ENCODE peak calls at places on chromosomes 2 and 18, in eight cellular contexts. Q is heart left ventricle, B is body of pancreas, E is neural progenitor cell, K is brain microvascular endothelial cell, M is heart right ventricle, S is transverse colon, D is left ventricle myocardium inferior. J is an unnamed sample.

GRCh38 chr2:197147942-197148341 is 162.6 kb downstream of the ANKRD44 start:
- DNase-seq in E (no peak), B (no peak), M (no peak), Q (no peak), S (no peak), D (no peak), K (no peak), J (no peak)

GRCh38 chr2:197179744-197180498 is 130.7 kb downstream of the ANKRD44 start:
- DNase-seq in M (peak), K (peak), S (no peak), B (no peak), Q (peak), E (no peak), D (peak), J (no peak)

GRCh38 chr2:241559489-241560180 is 1.1 kb downstream of the BOK start:
- DNase-seq in D (no peak), E (peak), M (no peak), Q (peak), K (peak), S (peak), B (peak), J (peak)

GRCh38 chr18:13137041-13137938 is 81.3 kb upstream of the LDLRAD4 start:
- DNase-seq in D (peak), Q (peak), S (peak), B (no peak), M (peak), K (no peak), E (peak), J (no peak)

GRCh38 chr2:160816916-160817315 is 323.3 kb upstream of the RBMS1 start:
- DNase-seq in M (no peak), Q (no peak), D (no peak), E (no peak), K (no peak), B (no peak), S (no peak), J (no peak)

GRCh38 chr2:72940786-72941185 is 23.5 kb downstream of the EMX1 start:
- DNase-seq in M (no peak), S (no peak), D (no peak), E (peak), Q (no peak), K (peak), B (no peak), J (no peak)

GRCh38 chr18:57649536-57650495 is 28.2 kb upstream of the NARS1 start:
- DNase-seq in D (no peak), E (no peak), Q (no peak), K (peak), B (no peak), M (no peak), S (no peak), J (peak)

GRCh38 chr18:79612291-79613108 is 67.1 kb upstream of the CTDP1 start:
- DNase-seq in M (no peak), D (no peak), Q (peak), S (no peak), B (peak), E (no peak), K (no peak), J (no peak)

GRCh38 chr18:2709316-2709715 is 53.8 kb downstream of the SMCHD1 start:
- DNase-seq in D (no peak), M (no peak), S (no peak), B (no peak), K (no peak), Q (no peak), E (no peak), J (no peak)

GRCh38 chr2:128250409-128251025 is 68.2 kb downstream of the HS6ST1 start:
- DNase-seq in Q (no peak), B (no peak), E (no peak), S (no peak), M (no peak), D (no peak), K (no peak), J (no peak)

GRCh38 chr2:235621736-235622135 is 127.9 kb downstream of the AGAP1 start:
- DNase-seq in D (no peak), S (no peak), E (no peak), M (no peak), Q (no peak), B (no peak), K (no peak), J (no peak)

GRCh38 chr18:59460060-59460395 is 101.0 kb upstream of the LMAN1 start:
- DNase-seq in E (peak), D (no peak), S (no peak), K (no peak), Q (no peak), M (no peak), B (no peak), J (no peak)

GRCh38 chr18:79507546-79508480 is 112.1 kb downstream of the NFATC1 start:
- DNase-seq in Q (peak), D (peak), K (peak), M (peak), B (peak), S (peak), E (no peak), J (peak)

GRCh38 chr2:53785378-53785777 is 1.4 kb downstream of the ASB3 start:
- DNase-seq in Q (no peak), M (no peak), E (no peak), B (no peak), D (no peak), K (no peak), S (no peak), J (no peak)

GRCh38 chr2:150011336-150011735 is 423.8 kb upstream of the MMADHC start:
- DNase-seq in S (no peak), D (no peak), Q (no peak), K (peak), B (no peak), E (no peak), M (no peak), J (no peak)

GRCh38 chr2:26581266-26581990 is 59.7 kb downstream of the CIB4 start:
- DNase-seq in D (no peak), B (no peak), S (no peak), K (no peak), M (no peak), Q (peak), E (no peak), J (no peak)

GRCh38 chr2:233040571-233040970 is 8.1 kb downstream of the NEU2 start:
- DNase-seq in Q (no peak), D (no peak), S (no peak), B (no peak), M (no peak), E (no peak), K (no peak), J (no peak)

GRCh38 chr2:36318547-36318946 is 37.0 kb upstream of the CRIM1 start:
- DNase-seq in M (no peak), D (no peak), E (no peak), K (no peak), S (no peak), B (no peak), Q (no peak), J (no peak)

GRCh38 chr18:34767601-34768027 is 57.5 kb downstream of the DTNA start:
- DNase-seq in M (no peak), Q (no peak), E (no peak), D (no peak), B (no peak), S (no peak), K (peak), J (peak)

GRCh38 chr2:202034249-202035088 is 814 bp downstream of the FZD7 start:
- DNase-seq in M (no peak), Q (peak), K (peak), B (peak), E (peak), S (peak), D (peak), J (peak)

DNA sequence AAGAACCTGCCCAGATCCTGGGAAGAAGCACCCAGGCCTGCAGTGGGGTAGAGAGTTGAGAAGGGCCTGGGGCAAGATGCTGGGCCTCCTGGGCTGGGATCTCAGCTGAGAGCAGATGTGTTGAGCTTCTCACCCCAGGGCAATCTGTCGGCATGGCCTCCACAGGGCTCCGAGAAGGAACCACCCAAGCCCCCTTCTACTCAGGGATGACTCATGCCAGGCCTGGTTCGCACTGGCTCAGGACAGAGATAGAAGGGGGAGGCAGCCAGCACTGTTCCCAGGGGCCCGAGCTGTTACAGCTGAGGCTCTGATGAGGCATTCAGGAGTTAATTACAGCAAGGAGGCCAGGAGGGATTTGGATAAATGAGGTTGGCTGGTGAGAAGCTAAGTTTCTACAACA is 62.5 kb downstream of the CENPO start:
- DNase-seq in D (peak), E (peak), M (no peak), Q (peak), K (peak), S (no peak), B (no peak), J (no peak)
- H3K27ac ChIP-seq in D (peak), E (peak), M (peak), Q (peak), K (no peak), S (peak), B (peak), J (peak)

GRCh38 chr18:24403076-24403475 is 5.5 kb upstream of the OSBPL1A start:
- DNase-seq in B (no peak), S (no peak), D (no peak), K (no peak), M (no peak), E (no peak), Q (no peak), J (no peak)

GRCh38 chr18:24398515-24398914 is 891 bp upstream of the OSBPL1A start:
- DNase-seq in B (no peak), D (no peak), Q (no peak), M (no peak), S (peak), E (peak), K (peak), J (no peak)

GRCh38 chr18:24400587-24400986 is 3.0 kb upstream of the OSBPL1A start:
- DNase-seq in E (no peak), D (no peak), Q (no peak), M (no peak), S (no peak), K (no peak), B (no peak), J (no peak)

GRCh38 chr18:24404591-24404990 is 7.0 kb upstream of the OSBPL1A start:
- DNase-seq in S (no peak), D (no peak), B (no peak), Q (no peak), K (no peak), E (no peak), M (no peak), J (no peak)

DNA sequence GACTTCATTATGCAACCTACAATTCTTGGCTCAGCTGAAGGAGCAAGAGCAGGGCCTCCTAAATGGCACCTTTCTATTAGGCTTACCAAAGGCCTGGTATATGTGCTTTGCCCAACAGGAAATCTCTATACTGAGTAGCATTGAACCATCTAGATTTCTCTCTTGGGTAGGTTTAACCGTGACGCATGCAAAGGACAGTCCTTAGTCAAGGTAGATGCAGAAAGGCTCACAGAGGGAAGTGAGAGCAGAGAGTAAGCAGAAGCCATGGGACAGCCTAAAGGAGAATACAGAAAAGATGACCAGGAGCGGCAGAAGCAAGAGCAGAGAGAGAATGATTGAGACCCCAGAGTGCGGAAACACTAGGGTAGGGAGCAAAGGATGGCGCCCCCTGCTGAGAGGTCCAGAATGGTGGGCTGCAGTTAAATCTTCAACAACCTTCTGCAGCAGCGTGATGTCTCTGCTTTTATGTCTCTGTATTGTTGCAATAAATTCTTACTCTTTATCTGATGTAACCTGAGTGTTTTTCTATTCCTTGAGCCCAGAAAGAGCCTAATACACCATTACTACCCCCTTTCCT is 4.7 kb upstream of the OSBPL1A start:
- DNase-seq in Q (no peak), S (no peak), B (no peak), D (no peak), M (no peak), E (no peak), K (no peak), J (no peak)
- TF ChIP-seq CTCF in Q (peak), S (no peak), B (no peak), D (peak), M (no peak), E (peak), K (peak), J (no peak)

DNA sequence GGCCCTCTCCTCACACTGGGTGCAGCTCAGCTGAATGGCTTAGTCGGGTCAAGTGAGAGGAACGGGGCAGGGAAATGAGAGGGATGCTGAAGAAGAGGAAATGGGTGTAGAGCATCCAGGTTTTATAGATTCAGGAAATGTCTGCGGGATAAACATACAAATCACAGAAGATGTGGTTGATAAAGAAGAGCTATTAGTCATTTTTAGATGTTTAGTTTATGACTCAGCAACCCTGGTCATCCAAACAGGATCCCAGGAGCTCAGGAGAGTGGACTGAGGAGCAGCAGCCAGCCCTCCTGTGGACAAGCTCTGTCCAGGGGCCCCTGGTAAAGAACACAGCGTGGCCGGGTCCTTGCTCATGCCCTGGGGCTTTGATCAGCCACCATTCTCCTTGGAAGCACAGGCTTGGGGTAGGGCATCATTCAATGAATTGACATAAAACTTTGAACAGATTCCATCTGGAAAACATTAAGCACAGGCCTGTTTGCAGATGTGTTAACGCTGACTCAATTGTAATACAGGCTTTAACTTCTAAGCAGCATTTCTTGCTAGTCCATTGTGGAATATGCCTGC is 83.0 kb downstream of the NPAS2 start:
- DNase-seq in E (no peak), D (no peak), K (peak), M (no peak), S (no peak), Q (no peak), B (no peak), J (peak)
- H3K27ac ChIP-seq in E (no peak), D (peak), K (peak), M (no peak), S (peak), Q (no peak), B (no peak), J (peak)

GRCh38 chr2:223644116-223644515 is 42.0 kb upstream of the SCG2 start:
- DNase-seq in D (no peak), E (peak), Q (no peak), K (no peak), M (no peak), B (no peak), S (no peak), J (no peak)
- TF ChIP-seq CTCF in D (no peak), E (no peak), Q (no peak), K (no peak), M (no peak), B (no peak), S (no peak), J (no peak)

DNA sequence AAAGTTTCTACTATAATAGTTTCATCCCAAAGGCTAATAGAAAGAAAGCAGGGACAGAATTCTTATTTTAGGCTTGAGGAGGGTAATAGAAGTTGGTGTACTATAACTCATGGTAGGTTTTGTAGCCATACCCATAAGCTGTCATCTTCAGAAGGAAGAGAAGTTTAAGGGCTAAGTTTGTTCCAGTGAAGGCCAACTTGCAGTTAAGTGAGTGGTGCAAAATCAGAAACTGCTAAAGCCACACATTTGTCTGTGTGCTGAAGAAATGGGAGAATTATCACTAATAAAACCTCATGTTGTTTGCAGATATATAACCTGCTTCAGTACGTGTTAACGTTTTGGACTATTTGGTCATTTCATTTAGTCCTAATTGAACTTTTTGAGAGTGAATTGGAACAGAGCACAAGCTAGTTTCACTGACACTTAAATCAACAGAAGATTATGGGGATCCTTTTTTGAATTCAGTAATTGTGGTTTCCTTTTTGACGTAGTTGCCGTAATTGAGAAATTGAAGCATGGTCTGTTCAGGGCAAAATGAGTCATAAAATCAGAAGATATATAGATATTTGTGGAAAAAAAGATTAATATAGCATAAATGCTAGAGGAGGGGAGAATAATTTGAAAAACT is 69.1 kb downstream of the PHLPP1 start:
- DNase-seq in Q (no peak), S (no peak), B (no peak), D (no peak), K (no peak), M (no peak), E (no peak), J (no peak)
- H3K27ac ChIP-seq in Q (no peak), S (peak), B (no peak), D (peak), K (no peak), M (no peak), E (peak), J (no peak)

GRCh38 chr2:113963965-113964364 is 74.1 kb downstream of the ACTR3 start:
- DNase-seq in M (no peak), S (no peak), Q (no peak), E (no peak), D (no peak), K (no peak), B (no peak), J (no peak)
- TF ChIP-seq CTCF in M (no peak), S (no peak), Q (no peak), E (peak), D (no peak), K (no peak), B (no peak), J (no peak)

GRCh38 chr2:112585873-112586477 is 1.6 kb downstream of the CHCHD5 start:
- DNase-seq in B (no peak), E (no peak), M (no peak), D (no peak), Q (peak), K (no peak), S (no peak), J (no peak)
- H3K27ac ChIP-seq in B (peak), E (no peak), M (no peak), D (no peak), Q (no peak), K (no peak), S (no peak), J (peak)

GRCh38 chr2:55618649-55619055 is 1.2 kb upstream of the PPP4R3B start:
- DNase-seq in D (peak), E (peak), K (peak), M (peak), B (peak), S (peak), Q (peak), J (peak)

GRCh38 chr2:55618025-55618648 is 715 bp upstream of the PPP4R3B start:
- DNase-seq in M (peak), Q (no peak), D (no peak), S (no peak), B (no peak), K (peak), E (peak), J (peak)

GRCh38 chr2:55620123-55620779 is 2.8 kb upstream of the PPP4R3B start:
- DNase-seq in K (no peak), D (no peak), Q (no peak), M (no peak), S (no peak), E (peak), B (no peak), J (no peak)

GRCh38 chr2:55617160-55618024 is at the start of gene PPP4R3B:
- DNase-seq in Q (peak), D (peak), M (peak), K (peak), S (peak), E (peak), B (peak), J (peak)

DNA sequence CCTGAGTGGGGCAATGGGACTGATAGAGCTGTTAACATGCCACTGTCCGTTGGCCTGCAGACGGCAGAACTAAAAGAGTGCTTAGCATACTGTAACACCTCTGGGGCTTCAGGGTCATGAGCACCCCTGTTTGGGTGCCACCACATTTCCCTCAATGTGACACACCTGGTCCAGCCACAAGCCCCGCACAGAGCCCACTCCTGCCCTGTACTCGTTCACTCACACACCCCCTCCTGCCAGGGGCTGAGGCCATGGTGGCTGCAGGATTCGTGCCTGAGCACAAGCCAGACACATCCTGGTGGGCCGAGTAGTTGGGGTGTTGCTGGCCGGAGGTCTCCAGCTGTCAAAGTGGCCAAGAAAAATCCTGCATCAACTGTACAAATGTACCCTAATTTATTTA is 4.4 kb upstream of the PPP4R3B start:
- DNase-seq in B (no peak), Q (no peak), E (no peak), K (no peak), D (no peak), M (no peak), S (no peak), J (no peak)
- TF ChIP-seq CTCF in B (no peak), Q (no peak), E (no peak), K (no peak), D (no peak), M (no peak), S (no peak), J (no peak)

GRCh38 chr2:120470041-120470716 is 124.2 kb downstream of the INHBB start:
- DNase-seq in M (no peak), E (no peak), B (peak), Q (peak), D (peak), S (peak), K (peak), J (peak)
- H3K27ac ChIP-seq in M (peak), E (no peak), B (peak), Q (peak), D (peak), S (peak), K (no peak), J (peak)

GRCh38 chr2:31729442-31730092 is 148.8 kb upstream of the SRD5A2 start:
- DNase-seq in E (peak), M (no peak), Q (no peak), S (no peak), K (peak), D (no peak), B (no peak), J (peak)
- TF ChIP-seq CTCF in E (peak), M (no peak), Q (no peak), S (no peak), K (peak), D (no peak), B (peak), J (peak)